ENCODE peak calls at places on chromosomes 5 and 9, in five cellular contexts. Q is Right ventricle myocardium inferior; O is right cardiac atrium; W is activated CD8-positive, alpha-beta memory T cell treated with anti-CD3 and anti-CD28 coated beads, Interleukin-2, amount 10 ng/mL, durations not matched to agents 7 days and 5 days; J is SK-N-SH treated with all-trans-retinoic acid at 6 μM for 48 hours. N is an unnamed sample.

GRCh38 chr5:125633523-125633922 is 789.7 kb upstream of the GRAMD2B start:
- ATAC-seq in Q (no peak), O (no peak), W (no peak), J (no peak), N (no peak)

GRCh38 chr5:150517272-150518152 is 9.6 kb downstream of the NDST1 start:
- ATAC-seq in Q (no peak), O (peak), W (no peak), J (peak), N (no peak)

GRCh38 chr5:123448743-123449142 is 25.5 kb upstream of the CEP120 start:
- ATAC-seq in Q (no peak), O (no peak), W (no peak), J (no peak), N (no peak)

GRCh38 chr9:97320080-97320642 is 12.7 kb downstream of the CCDC180 start:
- ATAC-seq in Q (no peak), O (no peak), W (no peak), J (no peak), N (no peak)

GRCh38 chr5:108196276-108196675 is 185.6 kb downstream of the FBXL17 start:
- ATAC-seq in Q (no peak), O (no peak), W (no peak), J (no peak), N (peak)

GRCh38 chr9:4902135-4902475 is 83.0 kb upstream of the JAK2 start:
- ATAC-seq in Q (no peak), O (no peak), W (no peak), J (no peak), N (no peak)

GRCh38 chr9:31140316-31140715 is 1244.1 kb upstream of the ACO1 start:
- ATAC-seq in Q (no peak), O (no peak), W (no peak), J (peak), N (peak)

GRCh38 chr5:59565551-59565950 is 328.0 kb downstream of the PDE4D start:
- ATAC-seq in Q (no peak), O (no peak), W (no peak), J (no peak), N (no peak)

GRCh38 chr5:42819745-42820144 is 8.1 kb upstream of the SELENOP start:
- ATAC-seq in Q (no peak), O (no peak), W (no peak), J (no peak), N (no peak)

GRCh38 chr5:151030377-151030776 is 10.0 kb downstream of the GPX3 start:
- ATAC-seq in Q (peak), O (peak), W (no peak), J (no peak), N (no peak)

GRCh38 chr9:27198175-27198574 is 89.2 kb downstream of the TEK start:
- ATAC-seq in Q (no peak), O (peak), W (no peak), J (no peak), N (no peak)

GRCh38 chr9:80811003-80811402 is 878.3 kb downstream of the TLE1 start:
- ATAC-seq in Q (no peak), O (no peak), W (no peak), J (no peak), N (no peak)

GRCh38 chr5:180918380-180918779 is 19.4 kb downstream of the BTNL8 start:
- ATAC-seq in Q (no peak), O (no peak), W (no peak), J (no peak), N (no peak)

GRCh38 chr9:16884373-16884772 is 13.9 kb upstream of the BNC2 start:
- ATAC-seq in Q (no peak), O (peak), W (no peak), J (no peak), N (no peak)

N was measured in activated T-helper 17 cell treated with anti-CD3 and anti-CD28 coated beads, Interleukin-2, amount 50 U/mL, for 72 hours.